ENCODE peak calls at places on chromosomes 3 and 15, in six cellular contexts. Q, S, W, R, B and I are unnamed samples.

GRCh38 chr15:75335705-75336355 is at the start of gene COMMD4:
- DNase-seq in Q (peak; percentile 98), S (peak; percentile 96), W (peak; percentile 67), R (peak; percentile 91), B (peak; percentile 98), I (peak; percentile 83)

GRCh38 chr15:31499953-31500808 is 173.5 kb downstream of the KLF13 start:
- DNase-seq in Q (no peak), S (no peak), W (no peak), R (no peak), B (no peak), I (no peak)

GRCh38 chr15:89999676-90000174 is 1.4 kb upstream of the ZNF710 start:
- DNase-seq in Q (peak; percentile 24), S (peak; percentile 72), W (no peak), R (no peak), B (peak; percentile 75), I (no peak)

GRCh38 chr3:42666022-42666421 is 12.5 kb downstream of the ZBTB47 start:
- DNase-seq in Q (no peak), S (no peak), W (no peak), R (no peak), B (no peak), I (no peak)

GRCh38 chr3:59127071-59127470 is 77.2 kb upstream of the CFAP20DC start:
- DNase-seq in Q (no peak), S (peak; percentile 61), W (no peak), R (no peak), B (no peak), I (peak; percentile 34)

GRCh38 chr3:101611023-101611422 is 37.0 kb downstream of the PCNP start:
- DNase-seq in Q (no peak), S (no peak), W (no peak), R (no peak), B (no peak), I (no peak)

GRCh38 chr3:125651246-125651645 is 55.9 kb upstream of the OSBPL11 start:
- DNase-seq in Q (no peak), S (peak; percentile 76), W (no peak), R (no peak), B (peak; percentile 91), I (peak; percentile 31)

GRCh38 chr15:44450172-44450571 is 22.7 kb downstream of the CTDSPL2 start:
- DNase-seq in Q (no peak), S (no peak), W (no peak), R (no peak), B (no peak), I (no peak)

GRCh38 chr3:122893282-122893681 is 98.4 kb downstream of the SLC49A4 start:
- DNase-seq in Q (no peak), S (no peak), W (no peak), R (no peak), B (no peak), I (peak; percentile 76)

GRCh38 chr3:41198526-41198925 is 779 bp upstream of the CTNNB1 start:
- DNase-seq in Q (peak; percentile 52), S (peak; percentile 11), W (no peak), R (no peak), B (peak; percentile 52), I (no peak)

GRCh38 chr3:117059990-117060338 is 350.4 kb downstream of the TUSC7 start:
- DNase-seq in Q (no peak), S (no peak), W (no peak), R (no peak), B (peak; percentile 12), I (no peak)

GRCh38 chr3:53888229-53888628 is 3.4 kb downstream of the SELENOK start:
- DNase-seq in Q (no peak), S (no peak), W (no peak), R (no peak), B (no peak), I (no peak)

GRCh38 chr3:8223766-8224165 is 277.9 kb upstream of the LMCD1 start:
- DNase-seq in Q (no peak), S (no peak), W (no peak), R (no peak), B (no peak), I (no peak)

GRCh38 chr3:111621535-111621934 is 26.4 kb upstream of the ZBED2 start:
- DNase-seq in Q (no peak), S (no peak), W (no peak), R (no peak), B (peak; percentile 85), I (no peak)

GRCh38 chr3:50675179-50676030 is 678 bp downstream of the DOCK3 start:
- DNase-seq in Q (no peak), S (no peak), W (no peak), R (peak; percentile 23), B (peak; percentile 66), I (no peak)

GRCh38 chr15:99151156-99151555 is 46.3 kb downstream of the SYNM start:
- DNase-seq in Q (no peak), S (no peak), W (no peak), R (no peak), B (no peak), I (no peak)

GRCh38 chr3:111895079-111895478 is 36.0 kb downstream of the PHLDB2 start:
- DNase-seq in Q (no peak), S (peak; percentile 55), W (no peak), R (peak; percentile 63), B (peak; percentile 46), I (no peak)

GRCh38 chr15:39642011-39642640 is 61.2 kb downstream of the THBS1 start:
- DNase-seq in Q (no peak), S (peak; percentile 85), W (peak; percentile 66), R (no peak), B (no peak), I (peak; percentile 88)

GRCh38 chr3:42658771-42659390 is 5.4 kb downstream of the ZBTB47 start:
- DNase-seq in Q (no peak), S (no peak), W (no peak), R (no peak), B (no peak), I (no peak)

GRCh38 chr3:127217594-127218456 is 24.9 kb downstream of the PRR23E start:
- DNase-seq in Q (no peak), S (peak; percentile 58), W (no peak), R (no peak), B (no peak), I (peak; percentile 32)

GRCh38 chr3:170750478-170750830 is 119.5 kb downstream of the RPL22L1 start:
- DNase-seq in Q (no peak), S (no peak), W (no peak), R (no peak), B (no peak), I (no peak)

GRCh38 chr3:53773586-53774368 is 72.4 kb downstream of the CHDH start:
- DNase-seq in Q (peak; percentile 40), S (peak; percentile 67), W (no peak), R (no peak), B (no peak), I (peak; percentile 47)

GRCh38 chr3:45984331-45985312 is 11.0 kb downstream of the FYCO1 start:
- DNase-seq in Q (no peak), S (no peak), W (no peak), R (no peak), B (no peak), I (no peak)

GRCh38 chr3:119418641-119419040 is 44.8 kb downstream of the TMEM39A start:
- DNase-seq in Q (no peak), S (peak; percentile 19), W (no peak), R (no peak), B (no peak), I (no peak)

GRCh38 chr3:180743813-180744212 is 64.5 kb upstream of the CCDC39 start:
- DNase-seq in Q (no peak), S (no peak), W (no peak), R (no peak), B (peak; percentile 94), I (no peak)

GRCh38 chr3:150096700-150097587 is 126.2 kb upstream of the PFN2 start:
- DNase-seq in Q (no peak), S (no peak), W (no peak), R (no peak), B (peak; percentile 44), I (no peak)

GRCh38 chr3:98906230-98906629 is 4.7 kb upstream of the DCBLD2 start:
- DNase-seq in Q (no peak), S (peak; percentile 92), W (no peak), R (no peak), B (no peak), I (peak; percentile 70)

GRCh38 chr15:79171320-79172031 is 80.9 kb upstream of the RASGRF1 start:
- DNase-seq in Q (no peak), S (no peak), W (no peak), R (no peak), B (no peak), I (no peak)

GRCh38 chr3:150771600-150771999 is 8.6 kb upstream of the SIAH2 start:
- DNase-seq in Q (no peak), S (no peak), W (no peak), R (no peak), B (peak; percentile 62), I (no peak)

GRCh38 chr3:14791343-14791945 is 27.3 kb upstream of the FGD5 start:
- DNase-seq in Q (peak; percentile 77), S (peak; percentile 41), W (no peak), R (no peak), B (peak; percentile 71), I (peak; percentile 17)

GRCh38 chr3:64685800-64686445 is 1.9 kb downstream of the ADAMTS9 start:
- DNase-seq in Q (peak; percentile 98), S (peak; percentile 68), W (peak; percentile 64), R (peak; percentile 67), B (peak; percentile 67), I (peak; percentile 84)

GRCh38 chr3:86814321-86814720 is 176.6 kb downstream of the VGLL3 start:
- DNase-seq in Q (no peak), S (peak; percentile 25), W (no peak), R (peak; percentile 74), B (no peak), I (no peak)

GRCh38 chr3:59367150-59367549 is 317.3 kb upstream of the CFAP20DC start:
- DNase-seq in Q (no peak), S (peak; percentile 1), W (no peak), R (no peak), B (no peak), I (peak; percentile 13)

GRCh38 chr3:25176999-25177398 is 251.1 kb upstream of the RARB start:
- DNase-seq in Q (no peak), S (no peak), W (no peak), R (no peak), B (no peak), I (no peak)

GRCh38 chr3:42498791-42499477 is 3.5 kb upstream of the VIPR1 start:
- DNase-seq in Q (no peak), S (no peak), W (no peak), R (peak; percentile 15), B (no peak), I (no peak)

GRCh38 chr3:131033480-131034080 is 6.9 kb downstream of the NEK11 start:
- DNase-seq in Q (no peak), S (peak; percentile 51), W (no peak), R (peak; percentile 13), B (peak; percentile 65), I (no peak)

GRCh38 chr3:118850687-118851086 is 184.0 kb downstream of the IGSF11 start:
- DNase-seq in Q (no peak), S (no peak), W (no peak), R (no peak), B (no peak), I (no peak)